ENCODE peak calls at places on chromosomes 1 and 21, in eight cellular contexts. A is suprapubic skin, O is K562, M is IMR-90, D is GM12878, X is testis, U is lower leg skin, Q is uterus. S is an unnamed sample.

GRCh38 chr1:222106369-222106768 is 364.5 kb upstream of the DUSP10 start:
- DNase-seq in A (no peak), O (no peak), M (no peak), D (no peak), X (no peak), U (no peak), Q (no peak), S (no peak)

GRCh38 chr1:200334661-200335256 is 75.1 kb downstream of the ZNF281 start:
- DNase-seq in A (no peak), O (no peak), M (no peak), D (no peak), X (no peak), U (no peak), Q (no peak), S (no peak)

GRCh38 chr1:206918076-206918475 is 3.7 kb downstream of the FCMR start:
- DNase-seq in A (no peak), O (no peak), M (no peak), D (no peak), X (no peak), U (no peak), Q (no peak), S (no peak)

GRCh38 chr1:90716552-90717355 is at the start of gene BARHL2:
- DNase-seq in A (no peak), O (no peak), M (no peak), D (no peak), X (no peak), U (no peak), Q (no peak), S (no peak)

GRCh38 chr1:71357708-71358107 is 276.9 kb upstream of the ZRANB2 start:
- DNase-seq in A (no peak), O (peak; percentile 8), M (no peak), D (no peak), X (peak; percentile 17), U (no peak), Q (no peak), S (no peak)

GRCh38 chr1:178724734-178725602 is at the start of gene RALGPS2:
- DNase-seq in A (peak; percentile 63), O (peak; percentile 87), M (peak; percentile 67), D (no peak), X (peak; percentile 76), U (peak; percentile 15), Q (peak; percentile 63), S (peak; percentile 40)

GRCh38 chr1:234437423-234438171 is 41.4 kb downstream of the TARBP1 start:
- DNase-seq in A (no peak), O (no peak), M (no peak), D (no peak), X (no peak), U (no peak), Q (no peak), S (no peak)

GRCh38 chr1:54883349-54884102 is 3.5 kb downstream of the DHCR24 start:
- DNase-seq in A (no peak), O (no peak), M (peak; percentile 29), D (no peak), X (no peak), U (no peak), Q (no peak), S (peak; percentile 16)

GRCh38 chr1:163202833-163203451 is at the start of gene RGS5:
- DNase-seq in A (no peak), O (no peak), M (peak; percentile 40), D (no peak), X (peak; percentile 42), U (no peak), Q (no peak), S (no peak)

GRCh38 chr1:109802136-109802900 is 38.6 kb upstream of the EPS8L3 start:
- DNase-seq in A (no peak), O (no peak), M (no peak), D (no peak), X (no peak), U (no peak), Q (peak; percentile 11), S (no peak)

GRCh38 chr1:75130865-75131592 is 3.2 kb upstream of the LHX8 start:
- DNase-seq in A (no peak), O (no peak), M (no peak), D (no peak), X (no peak), U (no peak), Q (no peak), S (no peak)

GRCh38 chr1:177343445-177343844 is 172.7 kb downstream of the BRINP2 start:
- DNase-seq in A (no peak), O (no peak), M (no peak), D (no peak), X (no peak), U (no peak), Q (no peak), S (no peak)

GRCh38 chr1:71638081-71638766 is 557.4 kb upstream of the ZRANB2 start:
- DNase-seq in A (no peak), O (no peak), M (peak; percentile 88), D (no peak), X (no peak), U (no peak), Q (no peak), S (no peak)

GRCh38 chr1:243346481-243346880 is 90.6 kb downstream of the SDCCAG8 start:
- DNase-seq in A (no peak), O (no peak), M (no peak), D (no peak), X (no peak), U (no peak), Q (no peak), S (no peak)

GRCh38 chr21:30268608-30269197 is 14.0 kb downstream of the KRTAP24-1 start:
- DNase-seq in A (no peak), O (peak; percentile 45), M (no peak), D (no peak), X (no peak), U (no peak), Q (no peak), S (no peak)

GRCh38 chr21:28795251-28795650 is 197.4 kb downstream of the LTN1 start:
- DNase-seq in A (no peak), O (no peak), M (no peak), D (no peak), X (no peak), U (no peak), Q (no peak), S (no peak)

GRCh38 chr1:87115317-87115885 is 201.0 kb downstream of the HS2ST1 start:
- DNase-seq in A (no peak), O (no peak), M (peak; percentile 85), D (no peak), X (no peak), U (no peak), Q (no peak), S (peak; percentile 55)

GRCh38 chr1:100440075-100440809 is 87.9 kb downstream of the CDC14A start:
- DNase-seq in A (no peak), O (peak; percentile 44), M (no peak), D (no peak), X (no peak), U (no peak), Q (no peak), S (no peak)

DNA sequence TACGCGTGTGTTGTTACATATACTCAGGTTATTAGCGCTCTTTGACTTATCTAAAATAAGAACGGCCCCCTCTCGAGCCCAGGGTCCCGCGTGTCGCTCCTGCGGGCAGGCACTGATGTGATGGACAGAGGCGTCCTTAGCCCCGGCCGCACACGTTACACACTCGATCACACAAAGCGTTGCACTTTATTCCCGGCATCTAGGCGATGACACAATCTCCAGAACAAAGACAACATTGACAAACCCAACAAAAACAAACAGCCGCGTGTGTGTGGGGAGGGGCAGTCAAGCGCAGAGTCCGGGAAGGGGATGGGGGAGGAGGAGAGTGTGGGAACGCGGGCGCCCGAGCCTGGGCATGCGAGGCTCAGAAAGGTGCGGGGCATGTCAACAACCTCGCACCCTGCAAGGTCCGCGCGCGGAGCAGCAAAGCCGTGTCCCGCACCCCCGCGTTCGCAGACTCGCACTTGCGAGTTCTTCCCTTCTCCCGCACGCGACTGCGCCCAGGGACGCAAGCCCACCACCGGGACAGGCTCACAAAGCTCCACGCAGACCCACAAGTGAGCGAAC is 488 bp upstream of the EFNA1 start:
- DNase-seq in A (peak; percentile 83), O (peak; percentile 41), M (peak; percentile 57), D (no peak), X (peak; percentile 59), U (peak; percentile 61), Q (peak; percentile 54), S (peak; percentile 76)
- TF ChIP-seq POLR2A in A (no peak), O (no peak), M (no peak), D (no peak), X (no peak), U (no peak), Q (peak; percentile 28), S (peak; percentile 54)

GRCh38 chr1:205375816-205376545 is 19.3 kb upstream of the KLHDC8A start:
- DNase-seq in A (no peak), O (no peak), M (peak; percentile 68), D (no peak), X (peak; percentile 84), U (no peak), Q (peak; percentile 62), S (no peak)
- H3K4me3 ChIP-seq in A (no peak overlapping the region), O (no peak overlapping the region), M (no peak overlapping the region), D (no peak overlapping the region), X (no peak overlapping the region), U (no peak overlapping the region), Q (no peak overlapping the region), S (no peak overlapping the region)

GRCh38 chr1:151991663-151992344 is 1.9 kb downstream of the S100A10 start:
- DNase-seq in A (no peak), O (no peak), M (no peak), D (no peak), X (no peak), U (no peak), Q (no peak), S (no peak)

GRCh38 chr1:151989131-151989868 is 4.4 kb downstream of the S100A10 start:
- DNase-seq in A (peak; percentile 92), O (no peak), M (peak; percentile 83), D (no peak), X (no peak), U (peak; percentile 81), Q (peak; percentile 51), S (peak; percentile 56)

GRCh38 chr1:151992345-151993083 is 1.1 kb downstream of the S100A10 start:
- DNase-seq in A (peak; percentile 96), O (peak; percentile 65), M (peak; percentile 87), D (no peak), X (peak; percentile 90), U (peak; percentile 90), Q (peak; percentile 78), S (peak; percentile 75)

GRCh38 chr1:151990058-151990855 is 3.4 kb downstream of the S100A10 start:
- DNase-seq in A (no peak), O (no peak), M (no peak), D (no peak), X (no peak), U (no peak), Q (no peak), S (no peak)

GRCh38 chr1:151990856-151991198 is 2.8 kb downstream of the S100A10 start:
- DNase-seq in A (no peak), O (no peak), M (peak; percentile 79), D (no peak), X (peak; percentile 72), U (no peak), Q (peak; percentile 35), S (no peak)
- TF ChIP-seq POLR2A in A (no peak), O (no peak), M (no peak), D (no peak), X (no peak), U (no peak), Q (no peak), S (no peak)

DNA sequence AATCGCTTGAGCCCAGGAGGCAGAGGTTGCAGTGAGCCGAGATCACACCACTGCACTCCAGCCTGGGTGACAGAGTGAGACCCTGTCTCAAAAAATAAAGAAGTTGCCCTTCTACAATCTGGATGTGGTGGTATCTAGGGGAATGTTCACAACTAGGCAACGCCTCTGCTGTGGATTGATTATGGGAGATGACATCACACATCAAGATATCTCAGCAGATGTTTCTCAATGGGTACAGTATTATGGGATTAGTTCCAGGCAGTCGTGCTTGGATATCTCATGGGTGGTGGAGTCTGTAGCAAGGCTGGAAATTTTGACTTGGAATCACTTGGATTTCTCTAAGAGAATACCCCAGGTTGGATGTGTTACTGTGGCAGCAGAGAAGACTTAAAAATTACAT is 7.7 kb downstream of the IFNAR2 start:
- DNase-seq in A (no peak), O (no peak), M (no peak), D (no peak), X (no peak), U (no peak), Q (no peak), S (no peak)
- H3K4me3 ChIP-seq in A (no peak overlapping the region), O (no peak overlapping the region), M (no peak overlapping the region), D (peak overlapping the region; percentile 66), X (no peak overlapping the region), U (no peak overlapping the region), Q (no peak overlapping the region), S (no peak overlapping the region)